ENCODE peak calls at places on chromosomes 7 and 10, in four cellular contexts. K is head of caudate nucleus; U is activated CD8-positive, alpha-beta memory T cell treated with anti-CD3 and anti-CD28 coated beads, Interleukin-2, amount 50 U/mL, for 48 hours; I is ELF-1. Y is an unnamed sample.

GRCh38 chr10:101030492-101031127 is 319 bp downstream of the PDZD7 start:
- DNase-seq in U (no peak), I (peak; percentile 64), K (no peak), Y (no peak)

GRCh38 chr10:86727459-86727858 is 29.0 kb upstream of the BMPR1A start:
- DNase-seq in U (no peak), I (no peak), K (no peak), Y (peak; percentile 58)

GRCh38 chr10:619710-620109 is 69.8 kb downstream of the DIP2C start:
- DNase-seq in U (no peak), K (no peak), I (no peak), Y (no peak)

GRCh38 chr7:4749363-4749762 is 26.1 kb upstream of the AP5Z1 start:
- DNase-seq in K (no peak), U (no peak), I (no peak), Y (no peak)

GRCh38 chr10:84523509-84523908 is 195.1 kb downstream of the CCSER2 start:
- DNase-seq in I (no peak), U (no peak), K (no peak), Y (peak; percentile 25)

GRCh38 chr7:116172353-116172752 is 38.0 kb upstream of the TES start:
- DNase-seq in K (no peak), U (no peak), I (no peak), Y (no peak)

GRCh38 chr10:86070278-86070677 is 296.3 kb downstream of the GRID1 start:
- DNase-seq in K (no peak), U (no peak), I (no peak), Y (no peak)

GRCh38 chr7:105652359-105652993 is 71.2 kb upstream of the EFCAB10 start:
- DNase-seq in K (peak; percentile 80), I (peak; percentile 89), U (peak; percentile 81), Y (peak; percentile 86)

GRCh38 chr10:31390804-31391203 is 71.8 kb downstream of the ZEB1 start:
- DNase-seq in K (no peak), U (no peak), I (no peak), Y (no peak)

GRCh38 chr7:29109815-29110385 is 36.4 kb downstream of the CPVL start:
- DNase-seq in I (peak; percentile 14), K (no peak), U (no peak), Y (no peak)

GRCh38 chr10:132395704-132396494 is 1.1 kb upstream of the PWWP2B start:
- DNase-seq in U (no peak), K (no peak), I (peak; percentile 73), Y (peak; percentile 84)

Y was measured in nephron progenitor cell.